ENCODE peak calls at places on chromosomes 5 and 9, in nine cellular contexts. U, X, V, Z, B, N, F, P and E are unnamed samples.

GRCh38 chr5:18113724-18114123 is 479.5 kb downstream of the TAF11L14 start:
- DNase-seq in F (peak; percentile 12), V (no peak), X (no peak), U (peak; percentile 17), N (no peak), Z (peak; percentile 70), B (no peak), P (peak; percentile 1), E (no peak)

GRCh38 chr9:136019041-136019680 is 58.0 kb upstream of the UBAC1 start:
- DNase-seq in B (no peak), N (peak; percentile 10), Z (no peak), P (no peak), U (no peak), V (no peak), X (no peak), F (no peak), E (no peak)

GRCh38 chr5:38738898-38739743 is 106.7 kb upstream of the OSMR start:
- DNase-seq in P (peak; percentile 46), N (no peak), V (no peak), F (peak; percentile 66), Z (peak; percentile 95), X (no peak), B (peak; percentile 37), U (no peak), E (no peak)

GRCh38 chr9:2469681-2470141 is 151.9 kb upstream of the VLDLR start:
- DNase-seq in F (no peak), Z (peak; percentile 41), B (no peak), X (peak; percentile 14), V (peak; percentile 7), N (peak; percentile 41), P (peak; percentile 20), U (peak; percentile 41), E (no peak)

GRCh38 chr9:115192835-115193234 is 74.9 kb upstream of the TNC start:
- DNase-seq in P (no peak), Z (no peak), F (no peak), X (no peak), V (no peak), B (no peak), U (no peak), N (no peak), E (no peak)

GRCh38 chr5:79695501-79695900 is 5.9 kb downstream of the CMYA5 start:
- DNase-seq in U (no peak), P (no peak), Z (no peak), X (no peak), N (no peak), V (no peak), F (no peak), B (no peak), E (no peak)

GRCh38 chr5:145805819-145806218 is 29.3 kb downstream of the PRELID2 start:
- DNase-seq in X (no peak), N (no peak), V (no peak), F (peak; percentile 26), Z (no peak), P (no peak), B (no peak), U (no peak), E (no peak)

GRCh38 chr5:91499943-91500531 is 116.9 kb upstream of the ARRDC3 start:
- DNase-seq in P (peak; percentile 39), Z (peak; percentile 82), X (peak; percentile 47), B (peak; percentile 37), N (no peak), V (no peak), U (peak; percentile 83), F (peak; percentile 44), E (peak; percentile 8)

GRCh38 chr5:90558344-90559192 is at the start of gene ADGRV1:
- DNase-seq in B (peak; percentile 62), Z (peak; percentile 99), X (no peak), V (no peak), P (peak; percentile 76), N (peak; percentile 16), F (peak; percentile 87), U (peak; percentile 98), E (peak; percentile 21)

GRCh38 chr5:138725153-138725884 is 27.9 kb upstream of the CTNNA1 start:
- DNase-seq in F (peak; percentile 97), N (peak; percentile 46), V (no peak), Z (peak; percentile 91), B (peak; percentile 65), U (peak; percentile 93), P (peak; percentile 71), X (peak; percentile 5), E (no peak)

GRCh38 chr5:115262066-115262404 is 642 bp downstream of the PGGT1B start:
- DNase-seq in V (peak; percentile 23), F (peak; percentile 43), U (peak; percentile 34), B (peak; percentile 9), N (no peak), Z (peak; percentile 23), X (no peak), P (peak; percentile 23), E (no peak)

GRCh38 chr5:171391996-171392577 is 4.4 kb downstream of the NPM1 start:
- DNase-seq in U (no peak), X (no peak), Z (no peak), B (no peak), N (no peak), P (no peak), V (no peak), F (no peak), E (no peak)

DNA sequence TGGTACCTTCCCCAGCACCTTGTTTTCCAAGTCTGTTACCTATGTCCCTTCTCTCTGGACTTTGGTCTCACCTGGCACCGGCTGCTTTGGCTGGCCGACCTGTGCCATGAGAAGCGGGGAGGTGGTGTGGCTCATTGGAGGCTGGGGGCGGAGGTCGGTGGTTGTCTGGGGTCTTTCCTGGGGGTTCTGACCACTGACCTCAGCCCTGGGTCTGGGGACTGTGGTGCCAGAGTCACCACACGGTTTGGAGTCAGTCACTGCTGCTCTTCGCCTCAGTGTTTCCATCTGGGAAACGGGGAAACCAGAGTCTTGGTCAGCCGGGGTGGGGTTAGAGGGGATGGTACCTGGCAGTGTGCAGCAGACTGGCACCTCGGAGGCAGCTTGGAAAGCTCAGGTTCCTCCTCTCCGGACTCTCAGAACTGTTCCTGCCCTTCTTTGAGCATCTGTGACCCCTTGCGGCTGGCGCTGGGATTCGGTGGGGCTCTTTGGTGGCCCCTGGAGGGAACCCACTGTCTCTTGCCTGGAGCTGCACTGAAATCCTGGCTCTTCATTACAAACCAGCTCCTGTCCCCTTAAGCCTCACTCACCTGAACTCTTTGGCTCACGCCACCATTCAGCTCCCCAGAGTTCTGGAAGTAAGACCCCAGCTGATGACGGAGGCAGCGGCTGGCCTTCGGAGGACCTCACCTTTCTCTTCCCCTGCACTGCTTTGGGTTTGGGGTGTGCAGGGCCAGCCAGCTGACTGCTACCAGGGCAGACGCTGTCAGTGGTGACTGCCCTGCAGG is 4.1 kb upstream of the RXRA start:
- DNase-seq in U (no peak), V (no peak), Z (no peak), X (no peak), N (peak; percentile 12), F (no peak), P (no peak), B (no peak), E (no peak)
- TF ChIP-seq CTCF in U (no peak), V (no peak), Z (no peak), X (no peak), N (no peak), F (no peak), P (no peak), B (no peak), E (no peak)

DNA sequence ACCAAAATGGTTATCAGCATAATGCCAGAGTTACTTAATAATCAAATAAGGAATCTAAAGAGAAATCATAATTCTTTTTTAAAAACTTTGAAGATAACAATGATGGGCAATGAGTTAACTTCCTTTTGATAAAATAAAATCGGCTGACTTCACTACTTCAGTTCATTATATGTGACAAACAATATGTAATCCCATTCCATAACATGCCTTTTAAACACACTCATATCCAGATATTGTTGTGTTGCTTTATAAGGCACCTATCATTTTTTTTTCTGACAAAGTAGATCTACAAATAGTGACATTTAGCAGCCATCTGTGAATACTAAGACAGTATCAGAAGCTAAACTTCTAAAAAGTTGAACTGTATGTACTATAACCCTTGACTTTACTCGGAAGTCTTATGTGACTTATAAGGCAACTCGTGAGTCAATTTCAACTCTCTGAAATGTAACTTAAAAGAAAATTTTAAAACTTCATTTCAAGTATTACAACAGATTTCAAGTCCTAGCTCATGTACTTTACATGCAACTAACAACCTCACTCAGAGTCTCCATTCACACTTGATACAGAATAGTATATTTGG is 7.5 kb downstream of the ADAMTS6 start:
- DNase-seq in P (no peak), U (no peak), V (no peak), N (no peak), F (no peak), B (no peak), X (no peak), Z (no peak), E (no peak)
- H3K4me3 ChIP-seq in P (no peak overlapping the region), U (no peak overlapping the region), V (no peak overlapping the region), N (no peak overlapping the region), F (no peak overlapping the region), B (no peak overlapping the region), X (no peak overlapping the region), Z (no peak overlapping the region), E (no peak overlapping the region)

DNA sequence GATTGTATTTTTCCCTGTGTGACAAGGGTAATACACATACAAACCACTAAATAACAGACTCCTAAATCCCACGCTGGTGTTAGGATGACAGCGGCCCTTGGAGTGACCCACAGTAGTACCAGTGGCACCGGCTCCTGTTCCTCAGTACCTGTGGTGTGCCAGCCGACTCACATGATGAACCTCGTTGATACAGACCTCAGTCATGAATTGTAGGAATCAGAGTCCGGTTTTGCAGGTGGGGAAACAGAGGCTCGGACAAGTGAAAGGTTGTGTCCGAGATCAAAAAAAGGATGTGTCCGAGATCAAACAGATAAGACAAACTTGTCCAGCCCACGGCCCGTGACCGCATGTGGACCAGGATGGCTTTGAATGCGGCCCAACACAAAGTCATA is 78.0 kb downstream of the AMBP start:
- DNase-seq in U (no peak), F (no peak), P (no peak), X (no peak), V (no peak), B (no peak), N (no peak), Z (no peak), E (no peak)
- H3K36me3 ChIP-seq in U (no peaks in the 10 kb centered on the region), F (peaks cover 2% of the 10 kb centered on the region), P (peaks cover 8% of the 10 kb centered on the region), X (no peaks in the 10 kb centered on the region), V (no peaks in the 10 kb centered on the region), B (peaks cover 5% of the 10 kb centered on the region), N (no peaks in the 10 kb centered on the region), Z (no peaks in the 10 kb centered on the region), E (no peaks in the 10 kb centered on the region)

GRCh38 chr5:127840809-127841208 is 137.6 kb downstream of the CCDC192 start:
- DNase-seq in U (no peak), F (no peak), N (no peak), Z (peak; percentile 85), P (no peak), V (no peak), B (no peak), X (no peak), E (no peak)

GRCh38 chr5:127848098-127848497 is 144.9 kb downstream of the CCDC192 start:
- DNase-seq in U (no peak), P (no peak), B (no peak), F (no peak), Z (no peak), N (no peak), V (no peak), X (no peak), E (no peak)

GRCh38 chr5:127846884-127847283 is 143.7 kb downstream of the CCDC192 start:
- DNase-seq in B (no peak), Z (no peak), F (no peak), X (no peak), N (no peak), U (no peak), P (no peak), V (no peak), E (no peak)

GRCh38 chr5:127840198-127840524 is 137.0 kb downstream of the CCDC192 start:
- DNase-seq in V (no peak), N (no peak), Z (peak; percentile 37), P (no peak), F (no peak), X (no peak), U (no peak), B (no peak), E (no peak)

GRCh38 chr5:127844631-127845030 is 141.4 kb downstream of the CCDC192 start:
- DNase-seq in X (no peak), F (no peak), P (no peak), V (no peak), B (no peak), N (peak; percentile 62), Z (no peak), U (peak; percentile 8), E (no peak)
- TF ChIP-seq CTCF in X (no peak), F (no peak), P (no peak), V (no peak), B (no peak), N (no peak), Z (no peak), U (no peak), E (no peak)